ENCODE peak calls at places on chromosomes 13 and 19, in seven cellular contexts. One of them, this sample, is unnamed. For H3K27me3, the result is how much of the 10 kb centered on the place peaks cover.

GRCh38 chr19:30790048-30790680 is 418.0 kb downstream of the ZNF536 start:
- DNase-seq in GM23338: no peak
- DNase-seq in SK-N-SH: no peak
- DNase-seq in HCT116: no peak
- DNase-seq in HepG2: no peak
- DNase-seq in GM12878: no peak
- DNase-seq in K562: no peak
- DNase-seq in this sample: no peak

GRCh38 chr19:7326105-7326877 is 22.4 kb upstream of the ARHGEF18 start:
- DNase-seq in K562: peak
- DNase-seq in GM23338: peak
- DNase-seq in HepG2: peak
- DNase-seq in SK-N-SH: no peak
- DNase-seq in GM12878: no peak
- DNase-seq in HCT116: peak
- DNase-seq in this sample: no peak

GRCh38 chr19:34662919-34663318 is 14.0 kb downstream of the SCGB2B2 start:
- DNase-seq in GM12878: no peak
- DNase-seq in HCT116: peak
- DNase-seq in K562: peak
- DNase-seq in SK-N-SH: peak
- DNase-seq in HepG2: peak
- DNase-seq in GM23338: peak
- DNase-seq in this sample: no peak

GRCh38 chr19:3868770-3869456 is at the start of gene ZFR2:
- DNase-seq in K562: peak
- DNase-seq in HCT116: peak
- DNase-seq in GM12878: no peak
- DNase-seq in SK-N-SH: peak
- DNase-seq in GM23338: peak
- DNase-seq in HepG2: no peak
- DNase-seq in this sample: no peak

GRCh38 chr13:45082964-45083363 is 37.3 kb upstream of the GTF2F2 start:
- DNase-seq in HepG2: no peak
- DNase-seq in GM12878: no peak
- DNase-seq in GM23338: no peak
- DNase-seq in HCT116: no peak
- DNase-seq in SK-N-SH: no peak
- DNase-seq in K562: no peak
- DNase-seq in this sample: no peak

GRCh38 chr19:39833464-39834286 is at the start of gene DYRK1B:
- DNase-seq in K562: peak
- DNase-seq in HCT116: no peak
- DNase-seq in HepG2: no peak
- DNase-seq in SK-N-SH: peak
- DNase-seq in GM12878: peak
- DNase-seq in GM23338: peak
- DNase-seq in this sample: no peak

GRCh38 chr13:43057653-43058317 is 34.4 kb downstream of the DNAJC15 start:
- DNase-seq in GM23338: peak
- DNase-seq in HepG2: peak
- DNase-seq in HCT116: peak
- DNase-seq in SK-N-SH: no peak
- DNase-seq in K562: no peak
- DNase-seq in GM12878: no peak
- DNase-seq in this sample: no peak

GRCh38 chr13:100394005-100394695 is 194.4 kb downstream of the GGACT start:
- DNase-seq in SK-N-SH: peak
- DNase-seq in K562: peak
- DNase-seq in HepG2: no peak
- DNase-seq in HCT116: peak
- DNase-seq in GM23338: no peak
- DNase-seq in GM12878: peak
- DNase-seq in this sample: no peak

GRCh38 chr13:47598340-47598911 is 402.6 kb downstream of the SUCLA2 start:
- DNase-seq in K562: no peak
- DNase-seq in SK-N-SH: peak
- DNase-seq in GM23338: peak
- DNase-seq in GM12878: no peak
- DNase-seq in HCT116: no peak
- DNase-seq in HepG2: no peak
- DNase-seq in this sample: no peak

GRCh38 chr13:78993792-78994191 is 334.8 kb upstream of the OBI1 start:
- DNase-seq in HCT116: no peak
- DNase-seq in GM23338: peak
- DNase-seq in HepG2: no peak
- DNase-seq in SK-N-SH: no peak
- DNase-seq in GM12878: peak
- DNase-seq in K562: no peak
- DNase-seq in this sample: no peak

DNA sequence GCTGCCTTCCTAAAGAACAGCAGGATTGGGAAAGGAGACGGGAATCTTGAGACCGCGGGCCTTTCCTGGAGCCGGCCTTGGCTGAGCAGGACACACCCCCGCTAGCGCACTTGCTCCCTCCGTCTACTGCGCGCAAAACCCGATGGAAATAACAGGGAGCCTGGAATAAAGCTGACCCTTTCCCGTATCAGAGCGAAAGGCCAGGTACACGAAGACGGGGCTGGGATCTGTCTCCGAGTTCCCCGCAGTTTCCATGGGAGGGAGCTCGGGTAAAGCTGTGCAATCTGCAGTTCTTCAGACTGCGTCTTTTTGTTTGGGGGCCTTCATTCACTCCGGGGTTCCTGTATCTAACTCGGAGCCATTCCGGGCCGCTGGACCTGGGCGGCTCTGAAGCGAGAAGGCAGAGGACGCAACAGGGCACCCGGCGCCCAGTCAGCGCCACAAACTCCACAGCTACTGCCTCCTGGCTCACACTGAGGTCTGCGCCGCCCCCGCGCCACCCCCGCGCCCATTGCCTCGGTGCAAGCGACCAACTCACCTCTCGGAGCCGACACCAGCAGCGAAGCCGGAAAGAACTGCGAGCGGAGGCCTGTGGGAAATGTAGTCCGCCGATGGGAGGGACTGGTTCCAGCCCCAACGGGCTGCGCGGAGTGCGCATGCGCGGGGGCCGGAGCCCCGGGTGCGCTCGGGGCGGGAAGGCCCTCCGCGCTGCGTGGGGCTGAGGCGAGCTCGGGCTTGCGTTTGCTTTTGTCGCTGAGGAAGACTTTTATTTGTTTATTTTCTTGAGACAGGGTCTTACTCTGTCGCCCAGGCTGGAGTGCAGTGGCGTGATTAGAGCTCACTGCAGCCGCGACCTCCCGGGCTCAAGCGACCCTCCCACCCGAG is at the start of gene ZFP14:
- DNase-seq in SK-N-SH: peak
- DNase-seq in GM12878: peak
- DNase-seq in GM23338: peak
- DNase-seq in K562: peak
- DNase-seq in HepG2: peak
- DNase-seq in HCT116: peak
- DNase-seq in this sample: peak
- TF ChIP-seq POLR2AphosphoS5 in SK-N-SH: peak
- TF ChIP-seq POLR2AphosphoS5 in GM12878: no peak
- TF ChIP-seq POLR2AphosphoS5 in GM23338: peak
- TF ChIP-seq POLR2AphosphoS5 in K562: no peak
- TF ChIP-seq POLR2AphosphoS5 in HepG2: peak
- TF ChIP-seq POLR2AphosphoS5 in HCT116: peak
- TF ChIP-seq POLR2AphosphoS5 in this sample: no peak

GRCh38 chr13:36839281-36839680 is 20.3 kb downstream of the RFXAP start:
- DNase-seq in GM23338: no peak
- DNase-seq in HCT116: no peak
- DNase-seq in SK-N-SH: no peak
- DNase-seq in HepG2: no peak
- DNase-seq in K562: no peak
- DNase-seq in GM12878: no peak
- DNase-seq in this sample: no peak

GRCh38 chr13:36829753-36830152 is 10.7 kb downstream of the RFXAP start:
- DNase-seq in HepG2: no peak
- DNase-seq in HCT116: no peak
- DNase-seq in GM12878: no peak
- DNase-seq in SK-N-SH: peak
- DNase-seq in GM23338: no peak
- DNase-seq in K562: no peak
- DNase-seq in this sample: no peak

GRCh38 chr13:36837354-36838092 is 18.5 kb downstream of the RFXAP start:
- DNase-seq in GM12878: no peak
- DNase-seq in GM23338: no peak
- DNase-seq in K562: no peak
- DNase-seq in SK-N-SH: no peak
- DNase-seq in HepG2: no peak
- DNase-seq in HCT116: no peak
- DNase-seq in this sample: no peak

GRCh38 chr13:36831291-36831690 is 12.3 kb downstream of the RFXAP start:
- DNase-seq in K562: no peak
- DNase-seq in GM23338: no peak
- DNase-seq in SK-N-SH: no peak
- DNase-seq in GM12878: no peak
- DNase-seq in HepG2: no peak
- DNase-seq in HCT116: no peak
- DNase-seq in this sample: no peak

GRCh38 chr13:36834299-36834698 is 15.3 kb downstream of the RFXAP start:
- DNase-seq in HCT116: no peak
- DNase-seq in GM23338: no peak
- DNase-seq in GM12878: no peak
- DNase-seq in HepG2: no peak
- DNase-seq in SK-N-SH: no peak
- DNase-seq in K562: no peak
- DNase-seq in this sample: no peak
- TF ChIP-seq REST in HCT116: no peak
- TF ChIP-seq REST in GM23338: no peak
- TF ChIP-seq REST in GM12878: no peak
- TF ChIP-seq REST in HepG2: no peak
- TF ChIP-seq REST in SK-N-SH: no peak
- TF ChIP-seq REST in K562: no peak
- TF ChIP-seq REST in this sample: no peak

DNA sequence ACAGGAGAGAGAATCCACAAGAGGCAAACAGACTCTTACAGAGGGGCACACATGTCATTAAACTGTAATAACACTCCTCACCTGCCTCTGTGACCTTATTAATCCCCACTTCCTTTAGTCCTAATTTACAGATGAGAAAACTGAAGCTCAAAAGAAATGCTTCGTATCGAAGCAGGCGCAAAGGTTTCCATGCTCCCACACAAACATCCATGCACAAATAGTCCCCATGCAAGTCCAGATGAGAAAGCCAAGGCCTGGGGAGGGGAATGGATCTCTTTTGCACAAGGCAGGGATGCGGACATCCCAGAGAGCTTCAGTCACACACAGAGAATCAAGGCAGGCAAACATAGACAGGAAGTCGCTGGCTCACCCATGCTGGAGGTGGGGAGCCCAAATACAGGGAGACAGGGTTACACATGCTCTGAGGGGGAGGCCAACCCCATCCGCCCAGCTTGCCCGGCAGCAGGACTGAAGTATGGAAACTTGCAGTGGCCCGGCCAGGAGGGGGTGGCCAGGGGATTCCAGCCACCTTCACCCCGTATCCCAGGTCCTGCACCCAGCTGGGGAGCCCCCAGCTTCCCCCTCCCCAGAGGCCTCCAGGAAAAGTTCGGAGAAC is 468 bp downstream of the S1PR5 start:
- DNase-seq in HepG2: no peak
- DNase-seq in GM23338: peak
- DNase-seq in SK-N-SH: no peak
- DNase-seq in GM12878: no peak
- DNase-seq in HCT116: no peak
- DNase-seq in K562: no peak
- DNase-seq in this sample: no peak
- H3K27me3 ChIP-seq in HepG2: under half
- H3K27me3 ChIP-seq in GM23338: half or more
- H3K27me3 ChIP-seq in SK-N-SH: under half
- H3K27me3 ChIP-seq in GM12878: under half
- H3K27me3 ChIP-seq in HCT116: under half
- H3K27me3 ChIP-seq in K562: under half
- H3K27me3 ChIP-seq in this sample: half or more

GRCh38 chr19:49684983-49685553 is 4.3 kb upstream of the ADM5 start:
- DNase-seq in K562: no peak
- DNase-seq in HepG2: no peak
- DNase-seq in HCT116: no peak
- DNase-seq in SK-N-SH: no peak
- DNase-seq in GM12878: no peak
- DNase-seq in GM23338: no peak
- DNase-seq in this sample: no peak

GRCh38 chr19:49685845-49686332 is 3.5 kb upstream of the ADM5 start:
- DNase-seq in GM23338: no peak
- DNase-seq in HCT116: no peak
- DNase-seq in K562: no peak
- DNase-seq in SK-N-SH: no peak
- DNase-seq in HepG2: no peak
- DNase-seq in GM12878: no peak
- DNase-seq in this sample: no peak

GRCh38 chr19:49682274-49682673 is 5.2 kb downstream of the PRMT1 start:
- DNase-seq in K562: no peak
- DNase-seq in GM12878: no peak
- DNase-seq in GM23338: no peak
- DNase-seq in HCT116: no peak
- DNase-seq in HepG2: no peak
- DNase-seq in SK-N-SH: no peak
- DNase-seq in this sample: no peak

GRCh38 chr19:49683814-49684250 is 5.6 kb upstream of the ADM5 start:
- DNase-seq in SK-N-SH: no peak
- DNase-seq in GM23338: no peak
- DNase-seq in K562: no peak
- DNase-seq in GM12878: no peak
- DNase-seq in HepG2: no peak
- DNase-seq in HCT116: no peak
- DNase-seq in this sample: no peak

GRCh38 chr19:49684251-49684982 is 5.0 kb upstream of the ADM5 start:
- DNase-seq in GM23338: peak
- DNase-seq in K562: peak
- DNase-seq in HCT116: no peak
- DNase-seq in GM12878: no peak
- DNase-seq in SK-N-SH: peak
- DNase-seq in HepG2: no peak
- DNase-seq in this sample: no peak
- TF ChIP-seq POLR2AphosphoS5 in GM23338: no peak
- TF ChIP-seq POLR2AphosphoS5 in K562: no peak
- TF ChIP-seq POLR2AphosphoS5 in HCT116: no peak
- TF ChIP-seq POLR2AphosphoS5 in GM12878: peak
- TF ChIP-seq POLR2AphosphoS5 in SK-N-SH: no peak
- TF ChIP-seq POLR2AphosphoS5 in HepG2: no peak
- TF ChIP-seq POLR2AphosphoS5 in this sample: no peak

GRCh38 chr13:35855531-35856019 is 275.6 kb downstream of the DCLK1 start:
- DNase-seq in GM23338: peak
- DNase-seq in SK-N-SH: no peak
- DNase-seq in HepG2: no peak
- DNase-seq in K562: no peak
- DNase-seq in HCT116: peak
- DNase-seq in GM12878: no peak
- DNase-seq in this sample: no peak
- TF ChIP-seq REST in GM23338: no peak
- TF ChIP-seq REST in SK-N-SH: no peak
- TF ChIP-seq REST in HepG2: no peak
- TF ChIP-seq REST in K562: no peak
- TF ChIP-seq REST in HCT116: no peak
- TF ChIP-seq REST in GM12878: no peak
- TF ChIP-seq REST in this sample: no peak

GRCh38 chr13:51218691-51219090 is 3.5 kb upstream of the FAM124A start:
- DNase-seq in SK-N-SH: peak
- DNase-seq in HepG2: no peak
- DNase-seq in HCT116: no peak
- DNase-seq in K562: no peak
- DNase-seq in GM12878: no peak
- DNase-seq in GM23338: no peak
- DNase-seq in this sample: no peak
- H3K27me3 ChIP-seq in SK-N-SH: under half
- H3K27me3 ChIP-seq in HepG2: under half
- H3K27me3 ChIP-seq in HCT116: under half
- H3K27me3 ChIP-seq in K562: under half
- H3K27me3 ChIP-seq in GM12878: under half
- H3K27me3 ChIP-seq in GM23338: under half
- H3K27me3 ChIP-seq in this sample: under half

GRCh38 chr19:49552749-49553148 is 24.9 kb downstream of the RCN3 start:
- DNase-seq in K562: no peak
- DNase-seq in SK-N-SH: no peak
- DNase-seq in GM12878: no peak
- DNase-seq in HepG2: no peak
- DNase-seq in HCT116: no peak
- DNase-seq in GM23338: no peak
- DNase-seq in this sample: no peak
- TF ChIP-seq POLR2AphosphoS5 in K562: no peak
- TF ChIP-seq POLR2AphosphoS5 in SK-N-SH: no peak
- TF ChIP-seq POLR2AphosphoS5 in GM12878: no peak
- TF ChIP-seq POLR2AphosphoS5 in HepG2: no peak
- TF ChIP-seq POLR2AphosphoS5 in HCT116: no peak
- TF ChIP-seq POLR2AphosphoS5 in GM23338: no peak
- TF ChIP-seq POLR2AphosphoS5 in this sample: no peak